ENCODE peak calls at places on chromosomes 5 and 9, in five cellular contexts. F is ovary; G is tibial artery; S is activated B cell treated with CpG ODN at 0.5 μM for 24 hours; U is CD4-positive, alpha-beta T cell. Z is an unnamed sample.

GRCh38 chr5:14440598-14441401 is 140.8 kb upstream of the OTULINL start:
- DNase-seq in F (peak; percentile 75), G (peak; percentile 79), S (no peak), U (no peak), Z (no peak)

GRCh38 chr9:94584555-94584954 is 9.1 kb downstream of the FBP2 start:
- DNase-seq in F (no peak), G (no peak), S (no peak), U (no peak), Z (no peak)

GRCh38 chr5:154368041-154368800 is 77.6 kb upstream of the SAP30L start:
- DNase-seq in F (peak; percentile 66), G (peak; percentile 58), S (no peak), U (no peak), Z (no peak)

GRCh38 chr9:92312887-92313623 is 12.1 kb downstream of the NOL8 start:
- DNase-seq in F (no peak), G (no peak), S (no peak), U (no peak), Z (no peak)

GRCh38 chr5:3384531-3384930 is 211.1 kb upstream of the IRX1 start:
- DNase-seq in F (no peak), G (no peak), S (no peak), U (no peak), Z (no peak)

GRCh38 chr9:110293246-110293645 is 36.9 kb upstream of the TXN start:
- DNase-seq in F (no peak), G (no peak), S (no peak), U (no peak), Z (no peak)

GRCh38 chr5:167458412-167458811 is 833.0 kb upstream of the WWC1 start:
- DNase-seq in F (no peak), G (no peak), S (no peak), U (no peak), Z (no peak)

GRCh38 chr5:83866191-83866590 is 145.5 kb upstream of the HAPLN1 start:
- DNase-seq in F (no peak), G (no peak), S (no peak), U (no peak), Z (no peak)

GRCh38 chr5:132839426-132840301 is 9.2 kb upstream of the SHROOM1 start:
- DNase-seq in F (no peak), G (no peak), S (no peak), U (no peak), Z (no peak)

GRCh38 chr9:132232522-132232921 is 70.7 kb downstream of the NTNG2 start:
- DNase-seq in F (no peak), G (no peak), S (no peak), U (no peak), Z (no peak)

GRCh38 chr9:120730661-120731514 is 16.6 kb upstream of the MEGF9 start:
- DNase-seq in F (no peak), G (peak; percentile 64), S (no peak), U (no peak), Z (no peak)

GRCh38 chr5:34604119-34604675 is 51.9 kb upstream of the RAI14 start:
- DNase-seq in F (no peak), G (no peak), S (no peak), U (no peak), Z (no peak)

GRCh38 chr5:35785601-35786085 is 71.0 kb upstream of the IL7R start:
- DNase-seq in F (no peak), G (no peak), S (no peak), U (no peak), Z (no peak)

GRCh38 chr9:17799383-17799782 is 220.5 kb downstream of the SH3GL2 start:
- DNase-seq in F (no peak), G (no peak), S (no peak), U (no peak), Z (no peak)

GRCh38 chr9:489198-490197 is 274.8 kb downstream of the DOCK8 start:
- DNase-seq in F (no peak), G (no peak), S (no peak), U (no peak), Z (no peak)

GRCh38 chr9:135221951-135222631 is 134.6 kb downstream of the OLFM1 start:
- DNase-seq in F (no peak), G (no peak), S (no peak), U (no peak), Z (no peak)

GRCh38 chr9:101437806-101438232 is 2.2 kb upstream of the ALDOB start:
- DNase-seq in F (no peak), G (no peak), S (no peak), U (no peak), Z (no peak)

GRCh38 chr5:38845555-38846378 is at the start of gene OSMR:
- DNase-seq in F (peak; percentile 98), G (peak; percentile 95), S (no peak), U (no peak), Z (peak; percentile 35)

GRCh38 chr9:4366649-4367330 is 66.9 kb upstream of the GLIS3 start:
- DNase-seq in F (peak; percentile 25), G (no peak), S (no peak), U (peak; percentile 5), Z (peak; percentile 33)

GRCh38 chr5:126875303-126875785 is 98.4 kb downstream of the LMNB1 start:
- DNase-seq in F (no peak), G (no peak), S (no peak), U (no peak), Z (no peak)

GRCh38 chr9:108483676-108484075 is 372.1 kb downstream of the ACTL7B start:
- DNase-seq in F (no peak), G (no peak), S (no peak), U (no peak), Z (no peak)

GRCh38 chr5:126448720-126449119 is 25.5 kb downstream of the GRAMD2B start:
- DNase-seq in F (no peak), G (no peak), S (no peak), U (no peak), Z (no peak)

GRCh38 chr5:41869150-41869738 is 981 bp downstream of the OXCT1 start:
- DNase-seq in F (peak; percentile 42), G (peak; percentile 73), S (peak; percentile 32), U (no peak), Z (peak; percentile 37)

GRCh38 chr9:136916330-136917184 is 28.0 kb downstream of the FBXW5 start:
- DNase-seq in F (no peak), G (no peak), S (no peak), U (no peak), Z (no peak)

GRCh38 chr9:99353408-99353807 is 131.3 kb downstream of the SEC61B start:
- DNase-seq in F (no peak), G (peak; percentile 85), S (no peak), U (no peak), Z (no peak)

GRCh38 chr9:136602193-136602885 is 56.5 kb upstream of the NOTCH1 start:
- DNase-seq in F (no peak), G (no peak), S (no peak), U (no peak), Z (no peak)

GRCh38 chr9:137396227-137396626 is 26.7 kb downstream of the EXD3 start:
- DNase-seq in F (no peak), G (no peak), S (no peak), U (no peak), Z (no peak)

GRCh38 chr5:101937041-101937440 is 359.0 kb downstream of the SLCO4C1 start:
- DNase-seq in F (no peak), G (no peak), S (no peak), U (no peak), Z (no peak)

GRCh38 chr5:101943784-101944183 is 352.3 kb downstream of the SLCO4C1 start:
- DNase-seq in F (no peak), G (no peak), S (no peak), U (no peak), Z (no peak)

GRCh38 chr5:101942321-101942882 is 353.7 kb downstream of the SLCO4C1 start:
- DNase-seq in F (no peak), G (no peak), S (no peak), U (no peak), Z (peak; percentile 10)
- TF ChIP-seq CTCF in F (no peak), G (no peak), S (no peak), U (no peak), Z (peak; percentile 77)

GRCh38 chr5:93589812-93590215 is 6.8 kb downstream of the NR2F1 start:
- DNase-seq in F (no peak), G (no peak), S (no peak), U (no peak), Z (no peak)
- TF ChIP-seq CTCF in F (no peak), G (no peak), S (no peak), U (no peak), Z (no peak)

GRCh38 chr9:134163374-134164196 is 779 bp downstream of the RNU6ATAC start:
- DNase-seq in F (peak; percentile 67), G (peak; percentile 65), S (peak; percentile 64), U (peak; percentile 58), Z (peak; percentile 69)
- TF ChIP-seq CTCF in F (peak; percentile 52), G (peak; percentile 59), S (no peak), U (peak; percentile 59), Z (peak; percentile 5)

DNA sequence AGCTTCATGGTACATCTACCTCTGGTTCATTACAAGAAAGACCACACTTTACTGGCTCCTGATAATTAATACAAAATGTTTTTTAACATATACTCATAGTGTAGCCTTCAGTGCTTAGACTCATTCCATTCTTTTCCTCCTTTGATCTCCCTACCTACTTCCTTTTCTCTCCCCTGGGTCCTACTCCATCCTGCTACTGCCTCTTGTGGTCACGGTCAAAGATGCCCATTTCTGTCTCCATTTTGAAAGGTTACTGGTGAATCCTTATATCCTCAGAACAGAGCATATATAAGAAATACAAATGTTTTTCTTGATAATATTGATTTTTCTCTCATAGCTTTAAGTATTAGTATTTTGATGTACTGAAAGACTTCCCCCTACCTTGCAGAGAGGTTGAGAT is 375.9 kb downstream of the ARRDC3 start:
- DNase-seq in F (no peak), G (no peak), S (no peak), U (no peak), Z (no peak)
- TF ChIP-seq CTCF in F (no peak), G (no peak), S (no peak), U (no peak), Z (no peak)

GRCh38 chr9:14439555-14439954 is 125.6 kb upstream of the NFIB start:
- DNase-seq in F (no peak), G (no peak), S (no peak), U (no peak), Z (no peak)

GRCh38 chr9:14438232-14438966 is 124.5 kb upstream of the NFIB start:
- DNase-seq in F (no peak), G (no peak), S (no peak), U (no peak), Z (no peak)

GRCh38 chr9:14445946-14446345 is 132.0 kb upstream of the NFIB start:
- DNase-seq in F (no peak), G (no peak), S (no peak), U (no peak), Z (no peak)

GRCh38 chr9:14440062-14440461 is 126.1 kb upstream of the NFIB start:
- DNase-seq in F (no peak), G (no peak), S (no peak), U (no peak), Z (no peak)

DNA sequence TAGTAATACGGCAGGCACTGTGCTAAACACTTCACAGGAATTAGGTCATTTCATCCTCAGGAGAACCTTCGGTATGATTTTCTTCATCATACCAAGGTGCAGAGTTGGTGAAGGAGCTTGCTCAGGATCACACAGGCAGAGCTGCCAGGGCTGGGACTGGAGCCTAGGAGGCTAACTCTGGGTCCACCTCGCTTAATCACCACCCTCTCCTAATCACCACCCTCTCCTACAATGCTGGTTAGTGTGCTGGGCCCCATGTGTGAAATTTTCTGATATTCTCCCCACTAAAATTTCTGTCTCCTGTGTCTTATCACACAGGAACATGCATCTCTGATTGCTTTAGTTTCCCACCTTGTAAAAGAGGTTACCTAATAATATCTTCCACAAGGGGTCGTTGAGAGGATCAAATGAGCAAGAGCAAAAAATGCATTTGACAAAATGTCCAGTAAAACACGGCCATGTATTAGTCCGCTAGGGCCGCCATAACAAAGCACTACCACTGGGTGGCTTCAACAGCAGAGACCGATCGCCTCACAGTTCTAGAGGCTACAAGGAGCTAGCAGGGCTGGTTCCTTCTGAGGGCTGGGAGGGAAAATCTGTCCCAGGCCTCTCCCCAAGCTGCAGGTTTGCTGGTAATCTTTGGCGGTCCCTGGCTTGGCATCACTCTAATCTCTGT is 128.2 kb upstream of the NFIB start:
- DNase-seq in F (no peak), G (no peak), S (no peak), U (no peak), Z (no peak)
- TF ChIP-seq CTCF in F (no peak), G (no peak), S (no peak), U (no peak), Z (peak; percentile 4)

Z was measured in GM13977.